ENCODE peak calls at places on chromosome 17, in eight cellular contexts. H is breast epithelium, V is A549, E is ovary, M is H1, P is prostate gland, B is tibial nerve, Q is K562. I is an unnamed sample.
A peak's percentile ranks its signal among the peaks of the same experiment; 100 is the strongest.

GRCh38 chr17:76405967-76406647 is 21.7 kb downstream of the SPHK1 start:
- DNase-seq in H (no peak), V (no peak), E (peak; percentile 62), M (no peak), P (no peak), B (no peak), Q (peak; percentile 93), I (no peak)

GRCh38 chr17:79473111-79473835 is 137.6 kb downstream of the RBFOX3 start:
- DNase-seq in H (no peak), V (peak; percentile 99), E (no peak), M (no peak), P (no peak), B (no peak), Q (peak; percentile 88), I (no peak)

GRCh38 chr17:45431531-45432404 is 902 bp downstream of the ARHGAP27 start:
- DNase-seq in H (peak; percentile 84), V (peak; percentile 98), E (no peak), M (peak; percentile 95), P (peak; percentile 91), B (no peak), Q (peak; percentile 93), I (no peak)

GRCh38 chr17:6471531-6472465 is 27.5 kb downstream of the PIMREG start:
- DNase-seq in H (no peak), V (peak; percentile 62), E (peak; percentile 57), M (no peak), P (no peak), B (no peak), Q (peak; percentile 32), I (no peak)

GRCh38 chr17:6303664-6304063 is 131.3 kb downstream of the AIPL1 start:
- DNase-seq in H (no peak), V (no peak), E (no peak), M (peak; percentile 73), P (no peak), B (no peak), Q (no peak), I (no peak)

GRCh38 chr17:30344283-30345088 is 10.6 kb upstream of the TMIGD1 start:
- DNase-seq in H (no peak), V (no peak), E (peak; percentile 35), M (no peak), P (peak; percentile 82), B (no peak), Q (peak; percentile 18), I (no peak)

GRCh38 chr17:6639651-6640535 is 618 bp downstream of the KIAA0753 start:
- DNase-seq in H (peak; percentile 54), V (no peak), E (peak; percentile 32), M (no peak), P (no peak), B (no peak), Q (peak; percentile 8), I (no peak)

GRCh38 chr17:67431210-67432015 is 54.3 kb downstream of the PITPNC1 start:
- DNase-seq in H (no peak), V (peak; percentile 45), E (no peak), M (no peak), P (no peak), B (no peak), Q (peak; percentile 12), I (no peak)

GRCh38 chr17:78541488-78542237 is 35.5 kb downstream of the DNAH17 start:
- DNase-seq in H (no peak), V (peak; percentile 90), E (no peak), M (no peak), P (no peak), B (no peak), Q (peak; percentile 57), I (no peak)

GRCh38 chr17:44763170-44763569 is 4.4 kb downstream of the ADAM11 start:
- DNase-seq in H (no peak), V (no peak), E (no peak), M (no peak), P (no peak), B (no peak), Q (no peak), I (no peak)

GRCh38 chr17:21119945-21120249 is 6.9 kb upstream of the DHRS7B start:
- DNase-seq in H (no peak), V (no peak), E (no peak), M (no peak), P (no peak), B (no peak), Q (no peak), I (no peak)

GRCh38 chr17:64216385-64217248 is 46.4 kb downstream of the TEX2 start:
- DNase-seq in H (no peak), V (no peak), E (peak; percentile 46), M (peak; percentile 55), P (no peak), B (peak; percentile 16), Q (peak; percentile 66), I (no peak)

GRCh38 chr17:60139438-60140285 is 10.1 kb upstream of the CA4 start:
- DNase-seq in H (peak; percentile 78), V (peak; percentile 78), E (peak; percentile 58), M (peak; percentile 92), P (peak; percentile 43), B (peak; percentile 49), Q (peak; percentile 82), I (no peak)

GRCh38 chr17:15946611-15947120 is 1.7 kb downstream of the ADORA2B start:
- DNase-seq in H (no peak), V (no peak), E (no peak), M (no peak), P (no peak), B (no peak), Q (no peak), I (no peak)

GRCh38 chr17:12665263-12666210 is at the start of gene MYOCD:
- DNase-seq in H (no peak), V (peak; percentile 48), E (peak; percentile 42), M (peak; percentile 82), P (no peak), B (no peak), Q (no peak), I (no peak)

GRCh38 chr17:39080416-39081179 is 70.8 kb downstream of the PLXDC1 start:
- DNase-seq in H (no peak), V (no peak), E (no peak), M (no peak), P (no peak), B (no peak), Q (no peak), I (no peak)
- H3K4me1 ChIP-seq in H (no peaks in the 10 kb centered on the region), V (no peaks in the 10 kb centered on the region), E (no peaks in the 10 kb centered on the region), M (peaks cover 4% of the 10 kb centered on the region), P (no peaks in the 10 kb centered on the region), B (peaks cover 18% of the 10 kb centered on the region), Q (no peaks in the 10 kb centered on the region), I (no peaks in the 10 kb centered on the region)

GRCh38 chr17:74454197-74455024 is 12.0 kb upstream of the CD300A start:
- DNase-seq in H (no peak), V (peak; percentile 48), E (peak; percentile 42), M (peak; percentile 64), P (peak; percentile 92), B (peak; percentile 82), Q (no peak), I (no peak)
- TF ChIP-seq POLR2A in H (no peak), V (no peak), E (peak; percentile 56), M (no peak), P (peak; percentile 82), B (peak; percentile 42), Q (peak; percentile 47), I (no peak)

DNA sequence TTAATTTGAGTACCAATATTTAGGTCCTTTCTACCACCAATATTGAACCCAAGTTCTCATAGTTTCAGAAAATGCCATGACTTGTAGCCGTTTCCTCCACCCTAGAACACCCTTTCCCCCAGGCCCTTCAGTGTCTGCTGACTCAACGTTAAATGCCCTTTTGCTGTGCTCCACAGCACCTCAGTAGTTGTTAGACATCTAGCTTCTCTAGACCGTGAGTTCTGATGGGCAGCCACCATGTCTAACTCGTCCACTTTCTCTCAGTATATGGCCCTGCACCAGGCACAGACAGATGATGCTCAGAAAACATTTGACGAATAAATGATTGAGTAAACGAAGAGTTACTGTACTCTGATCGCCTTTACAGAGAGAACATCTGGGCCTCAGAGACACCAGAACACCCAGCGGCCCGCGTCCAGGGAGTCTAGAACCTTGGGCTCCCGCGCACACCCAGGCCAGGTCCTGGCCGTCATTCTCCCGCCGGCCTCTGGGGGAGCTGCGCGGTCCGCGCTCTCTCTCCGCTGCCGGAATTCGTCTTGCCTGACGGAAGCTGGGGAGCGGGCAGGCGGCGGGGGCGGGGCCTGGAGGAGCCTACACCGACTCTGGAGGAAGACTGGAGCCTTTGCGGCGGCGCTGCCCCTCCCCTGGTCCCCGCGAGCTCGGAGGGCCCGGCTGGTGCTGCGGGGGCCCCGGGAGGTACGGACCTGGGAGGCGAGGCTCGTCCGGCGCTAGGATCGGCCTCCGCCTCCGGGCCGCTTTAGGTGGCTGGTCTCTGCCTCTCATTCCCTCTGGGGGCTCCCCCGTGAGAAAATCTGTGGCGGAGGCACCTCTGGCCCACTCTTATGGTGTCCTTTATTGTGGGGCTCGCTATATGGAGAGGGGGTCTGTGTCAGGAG is at the start of gene NKIRAS2:
- DNase-seq in H (peak; percentile 94), V (peak; percentile 98), E (peak; percentile 92), M (peak; percentile 94), P (peak; percentile 90), B (peak; percentile 87), Q (peak; percentile 90), I (peak; percentile 57)
- TF ChIP-seq CTCF in H (peak; percentile 98), V (peak; percentile 86), E (peak; percentile 92), M (peak; percentile 77), P (peak; percentile 93), B (peak; percentile 96), Q (peak; percentile 91), I (peak; percentile 97)

GRCh38 chr17:55274371-55275255 is 9.9 kb downstream of the HLF start:
- DNase-seq in H (no peak), V (no peak), E (no peak), M (no peak), P (no peak), B (no peak), Q (no peak), I (no peak)

GRCh38 chr17:55272711-55273578 is 8.2 kb downstream of the HLF start:
- DNase-seq in H (no peak), V (no peak), E (no peak), M (no peak), P (no peak), B (no peak), Q (no peak), I (no peak)

GRCh38 chr17:55271958-55272710 is 7.4 kb downstream of the HLF start:
- DNase-seq in H (no peak), V (no peak), E (no peak), M (no peak), P (no peak), B (no peak), Q (no peak), I (no peak)

GRCh38 chr17:55275894-55276804 is 11.4 kb downstream of the HLF start:
- DNase-seq in H (no peak), V (no peak), E (no peak), M (no peak), P (peak; percentile 45), B (no peak), Q (no peak), I (no peak)

DNA sequence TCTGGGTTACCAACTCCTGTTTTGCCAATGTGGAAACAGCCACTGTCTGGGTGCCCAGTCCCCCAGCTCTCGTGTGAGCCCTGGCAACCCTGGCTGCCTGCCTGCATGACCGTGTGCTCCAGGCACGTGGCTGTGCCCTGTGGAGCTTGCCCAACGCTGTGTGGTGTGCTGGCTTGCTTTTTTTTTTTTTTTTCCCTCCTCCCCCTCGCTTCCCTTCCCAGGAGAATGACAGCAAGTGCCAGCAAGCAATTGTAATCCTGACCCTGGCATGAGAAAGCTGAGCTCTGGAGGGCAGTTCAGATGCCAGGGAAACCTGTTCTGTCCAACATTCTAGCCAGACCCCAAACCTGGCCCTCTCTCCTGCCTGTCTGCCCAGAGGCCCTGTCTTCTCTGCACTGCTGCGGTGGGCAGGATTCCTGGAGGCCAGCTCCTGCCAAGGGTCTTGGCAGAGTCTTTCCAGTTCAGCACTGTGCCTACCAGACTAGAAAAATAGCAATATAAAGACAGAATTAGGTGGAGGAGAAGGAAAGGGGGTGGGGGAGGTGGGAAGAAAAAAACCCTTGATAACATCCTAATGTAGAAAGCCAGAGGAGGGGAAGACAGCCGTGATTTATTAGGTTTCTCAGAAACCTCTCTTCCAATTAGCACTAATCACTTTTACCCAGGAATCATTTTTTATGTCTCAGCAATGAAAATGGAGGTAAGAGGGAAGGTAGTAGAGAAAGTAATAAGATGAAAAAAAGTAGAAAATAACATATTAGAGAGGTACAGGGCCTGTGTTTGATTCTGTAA is 9.0 kb downstream of the HLF start:
- DNase-seq in H (no peak), V (no peak), E (peak; percentile 38), M (no peak), P (peak; percentile 80), B (no peak), Q (no peak), I (no peak)
- H3K4me1 ChIP-seq in H (peaks cover 13% of the 10 kb centered on the region), V (peaks cover 39% of the 10 kb centered on the region), E (peaks cover 39% of the 10 kb centered on the region), M (no peaks in the 10 kb centered on the region), P (peaks cover 5% of the 10 kb centered on the region), B (peaks cover 43% of the 10 kb centered on the region), Q (no peaks in the 10 kb centered on the region), I (peaks cover 14% of the 10 kb centered on the region)

I was measured in esophagus squamous epithelium.